ENCODE peak calls at places on chromosomes 7 and 10, in four cellular contexts. I, Y, H and U are unnamed samples.

GRCh38 chr10:124002391-124003069 is 90.9 kb downstream of the CHST15 start:
- DNase-seq in I (no peak), Y (no peak), H (no peak), U (no peak)

GRCh38 chr10:11260136-11260535 is 242.5 kb downstream of the CELF2 start:
- DNase-seq in H (no peak), Y (no peak), I (no peak), U (peak)

GRCh38 chr10:102394801-102395676 is 466 bp upstream of the NFKB2 start:
- DNase-seq in Y (peak), H (peak), I (peak), U (peak)

GRCh38 chr10:104267721-104268690 is 978 bp upstream of the GSTO2 start:
- DNase-seq in I (no peak), H (peak), Y (no peak), U (no peak)

GRCh38 chr10:35304649-35305048 is 31.7 kb upstream of the CCNY start:
- DNase-seq in I (no peak), Y (no peak), H (no peak), U (no peak)

GRCh38 chr7:85688712-85689111 is 501.9 kb upstream of the SEMA3D start:
- DNase-seq in Y (no peak), H (peak), I (no peak), U (no peak)

GRCh38 chr10:11242443-11243386 is 225.0 kb downstream of the CELF2 start:
- DNase-seq in H (peak), I (no peak), Y (no peak), U (no peak)

GRCh38 chr10:22325272-22325947 is 4.5 kb downstream of the BMI1 start:
- DNase-seq in I (peak), Y (peak), H (peak), U (peak)

GRCh38 chr7:110421490-110422241 is 669.3 kb upstream of the LRRN3 start:
- DNase-seq in I (no peak), H (no peak), Y (no peak), U (no peak)

GRCh38 chr10:74079028-74079913 is 71.4 kb downstream of the AP3M1 start:
- DNase-seq in Y (no peak), H (no peak), I (no peak), U (no peak)

GRCh38 chr7:101308245-101309085 is 13.1 kb downstream of the IFT22 start:
- DNase-seq in Y (peak), I (no peak), H (peak), U (peak)

GRCh38 chr10:113746188-113746950 is 5.1 kb upstream of the PLEKHS1 start:
- DNase-seq in I (no peak), Y (no peak), H (no peak), U (peak)

GRCh38 chr7:84799131-84799530 is 387.7 kb downstream of the SEMA3D start:
- DNase-seq in I (no peak), Y (no peak), H (no peak), U (no peak)

GRCh38 chr7:2124604-2125345 is 108.0 kb downstream of the MAD1L1 start:
- DNase-seq in H (no peak), Y (no peak), I (no peak), U (no peak)

GRCh38 chr7:946256-946996 is 8.1 kb downstream of the ADAP1 start:
- DNase-seq in H (no peak), Y (no peak), I (no peak), U (peak)

GRCh38 chr10:71621263-71621751 is 98.3 kb downstream of the C10orf105 start:
- DNase-seq in I (no peak), Y (peak), H (peak), U (no peak)

GRCh38 chr7:130942211-130942964 is 208.4 kb upstream of the KLF14 start:
- DNase-seq in Y (peak), H (peak), I (peak), U (peak)

GRCh38 chr7:11317766-11318165 is 344.1 kb downstream of the PHF14 start:
- DNase-seq in I (no peak), Y (no peak), H (no peak), U (no peak)

GRCh38 chr7:141354251-141354650 is 197.0 kb upstream of the AGK start:
- DNase-seq in H (peak), I (no peak), Y (no peak), U (no peak)

GRCh38 chr7:149637911-149638565 is 135.3 kb downstream of the ZNF467 start:
- DNase-seq in Y (no peak), I (no peak), H (no peak), U (no peak)

GRCh38 chr10:5089869-5090268 is 4.3 kb upstream of the AKR1C3 start:
- DNase-seq in I (no peak), H (peak), Y (no peak), U (no peak)

GRCh38 chr10:132575320-132576201 is 38.0 kb downstream of the INPP5A start:
- DNase-seq in I (no peak), Y (peak), H (peak), U (peak)

GRCh38 chr10:102813017-102813541 is 24.1 kb downstream of the CYP17A1 start:
- DNase-seq in H (no peak), Y (no peak), I (no peak), U (no peak)

DNA sequence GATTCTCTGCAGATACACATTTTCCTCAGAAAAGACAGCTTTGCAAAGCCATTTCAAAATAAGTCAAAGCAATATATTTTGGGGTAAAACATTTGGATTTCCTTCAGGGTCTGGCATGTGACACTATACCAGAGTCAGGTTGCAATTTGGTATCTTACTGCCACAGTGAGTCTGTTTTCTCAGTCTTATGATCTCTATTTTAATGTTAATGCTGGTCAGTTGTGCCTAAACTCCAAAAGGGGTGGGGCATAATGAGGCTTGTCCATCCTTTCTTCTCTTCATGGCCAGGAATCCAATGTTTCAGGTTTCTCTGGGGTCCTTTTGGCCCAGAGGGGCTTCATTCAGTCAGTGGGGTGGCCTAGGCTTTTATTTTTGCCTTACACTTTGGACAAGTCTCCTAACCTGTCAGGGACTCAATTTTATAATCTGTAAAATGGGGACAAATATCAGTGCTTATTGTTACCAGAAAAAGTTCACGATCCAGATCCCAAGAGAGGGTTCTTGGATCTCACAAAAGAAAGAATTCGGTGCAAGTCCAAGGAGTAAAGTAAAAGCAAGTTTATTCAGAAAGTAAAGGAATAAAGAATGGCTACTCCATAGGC is 341.5 kb downstream of the GALNT17 start:
- DNase-seq in I (no peak), Y (no peak), H (no peak), U (no peak)
- H3K4me3 ChIP-seq in I (no peak), Y (no peak), H (no peak), U (no peak)

GRCh38 chr10:76523215-76523614 is 1091.8 kb downstream of the LRMDA start:
- DNase-seq in I (no peak), Y (peak), H (no peak), U (no peak)
- H3K4me3 ChIP-seq in I (no peak), Y (no peak), H (no peak), U (no peak)

GRCh38 chr10:63518690-63519288 is 2.4 kb upstream of the REEP3 start:
- DNase-seq in H (no peak), Y (no peak), I (no peak), U (no peak)

GRCh38 chr10:63522129-63522687 is 1.0 kb downstream of the REEP3 start:
- DNase-seq in H (peak), I (no peak), Y (no peak), U (no peak)

GRCh38 chr10:63523015-63523414 is 1.8 kb downstream of the REEP3 start:
- DNase-seq in Y (no peak), H (no peak), I (no peak), U (no peak)

GRCh38 chr10:63521389-63522128 is at the start of gene REEP3:
- DNase-seq in I (peak), H (peak), Y (peak), U (peak)

DNA sequence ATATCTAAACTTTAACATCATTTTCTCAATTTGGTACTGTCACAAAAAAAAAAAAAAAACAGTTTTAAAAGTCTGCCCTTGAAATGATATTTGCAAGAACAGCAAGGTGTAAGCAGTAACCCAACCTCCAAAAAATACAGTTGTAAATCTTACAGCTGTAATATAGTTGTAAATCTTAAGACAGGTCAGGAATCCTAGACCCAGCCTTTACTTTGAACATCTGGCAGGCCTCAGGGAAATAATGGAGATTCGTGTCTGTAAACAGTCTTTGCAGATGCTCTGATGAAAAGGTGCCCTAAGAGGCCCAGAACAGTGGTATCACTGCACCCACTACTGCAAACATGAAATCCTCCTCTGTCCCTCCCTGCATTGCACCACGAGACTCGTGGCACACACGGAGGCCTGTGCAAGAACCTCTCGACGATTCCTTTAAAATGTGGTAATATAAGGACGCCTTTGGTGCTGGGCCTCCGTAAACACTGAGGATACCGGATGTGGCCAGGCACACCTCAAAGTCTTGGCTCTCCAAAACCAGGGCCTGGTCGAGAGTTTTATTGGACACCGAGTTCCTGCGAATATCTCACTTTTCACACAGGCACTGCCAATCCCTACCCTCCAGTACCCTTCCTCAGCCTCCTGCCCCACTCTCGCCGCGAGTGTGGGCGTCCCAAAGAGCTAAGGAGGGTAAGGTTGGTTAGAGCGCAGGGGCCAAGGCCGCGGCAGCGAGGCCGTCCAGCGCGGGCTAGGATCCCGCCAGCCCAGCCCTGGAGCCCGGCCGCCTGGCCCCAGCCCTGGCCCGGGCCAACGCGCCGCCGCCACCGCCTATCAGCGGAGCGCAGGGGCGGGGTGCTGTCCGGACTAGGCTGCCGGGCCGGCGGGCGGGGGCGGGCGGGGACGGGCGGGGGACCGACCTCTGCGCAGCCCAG is 475 bp upstream of the REEP3 start:
- DNase-seq in Y (peak), I (peak), H (peak), U (peak)
- H3K4me3 ChIP-seq in Y (no peak), I (peak), H (peak), U (peak)

DNA sequence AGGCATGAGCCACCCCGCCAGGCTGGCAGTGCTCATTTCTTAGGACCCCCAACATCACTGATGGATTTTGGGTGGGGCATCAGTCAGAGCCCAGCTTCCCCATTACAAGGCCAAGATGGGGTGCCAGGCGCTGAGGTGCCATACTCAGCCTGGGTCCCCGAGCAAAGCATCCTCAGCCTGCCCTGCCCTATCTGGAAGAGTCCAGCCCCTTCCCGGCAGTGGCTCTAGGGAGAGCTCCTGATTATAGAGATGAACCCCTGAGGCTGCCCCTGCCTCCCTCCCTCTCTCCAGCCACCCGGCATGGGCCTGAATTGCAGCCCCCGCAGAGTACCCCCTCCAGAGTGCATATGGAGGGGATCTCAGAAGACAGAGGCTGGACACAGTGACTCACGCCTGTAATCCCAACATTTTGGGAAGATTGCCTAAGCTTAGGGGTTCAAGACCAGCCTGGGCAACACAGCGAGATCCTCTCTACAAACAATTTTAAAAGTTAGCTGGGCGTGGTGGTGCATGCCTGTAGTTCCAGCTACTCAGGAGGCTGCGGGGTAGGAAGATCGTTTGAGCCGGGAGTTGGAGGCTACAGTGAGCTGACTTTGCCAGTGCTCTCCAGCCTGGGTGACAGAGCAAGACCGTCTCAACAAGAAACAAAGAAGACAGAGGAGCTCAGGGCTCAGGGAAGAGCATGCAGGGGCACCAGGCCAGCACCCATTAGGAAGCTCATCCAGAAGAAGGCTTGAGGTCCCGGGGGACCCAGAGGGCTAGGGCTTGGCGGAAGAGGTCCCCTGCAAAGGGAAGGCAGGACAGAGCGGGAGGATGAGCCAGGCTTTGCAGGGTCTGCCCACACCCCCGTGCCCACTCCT is 13.3 kb downstream of the LAT2 start:
- DNase-seq in I (no peak), Y (no peak), H (no peak), U (no peak)
- H3K4me3 ChIP-seq in I (no peak), Y (no peak), H (no peak), U (no peak)

GRCh38 chr10:88081457-88082054 is 218.1 kb downstream of the PTEN start:
- DNase-seq in H (no peak), I (no peak), Y (no peak), U (no peak)

GRCh38 chr10:88082806-88083596 is 219.6 kb downstream of the PTEN start:
- DNase-seq in I (no peak), H (no peak), Y (no peak), U (no peak)

GRCh38 chr10:88080213-88080612 is 216.8 kb downstream of the PTEN start:
- DNase-seq in Y (peak), H (peak), I (no peak), U (peak)

GRCh38 chr10:88083597-88083989 is 220.2 kb downstream of the PTEN start:
- DNase-seq in I (no peak), Y (no peak), H (no peak), U (no peak)

GRCh38 chr10:88082391-88082790 is 219.0 kb downstream of the PTEN start:
- DNase-seq in Y (no peak), I (no peak), H (no peak), U (no peak)
- H3K4me3 ChIP-seq in Y (no peak), I (no peak), H (no peak), U (no peak)

GRCh38 chr10:15705298-15705697 is 14.4 kb downstream of the ITGA8 start:
- DNase-seq in I (no peak), Y (no peak), H (no peak), U (no peak)

GRCh38 chr10:15700078-15700477 is 19.6 kb downstream of the ITGA8 start:
- DNase-seq in Y (no peak), I (no peak), H (no peak), U (no peak)

GRCh38 chr10:15703167-15703880 is 16.4 kb downstream of the ITGA8 start:
- DNase-seq in H (peak), Y (no peak), I (no peak), U (no peak)

GRCh38 chr10:15704581-15704968 is 15.1 kb downstream of the ITGA8 start:
- DNase-seq in H (peak), Y (no peak), I (no peak), U (no peak)

GRCh38 chr10:15703944-15704580 is 15.7 kb downstream of the ITGA8 start:
- DNase-seq in I (no peak), H (no peak), Y (no peak), U (no peak)
- H3K4me3 ChIP-seq in I (no peak), H (no peak), Y (no peak), U (no peak)